ENCODE peak calls at places on chromosomes 12 and 14, in five cellular contexts. C is GM13977, A is Right ventricle myocardium inferior, H is HTR-8/SVneo, R is cardiac fibroblast. F is an unnamed sample.

GRCh38 chr14:58299665-58300202 is 1.4 kb downstream of the ARID4A start:
- DNase-seq in C (peak), A (no peak), H (peak), R (peak), F (no peak)

GRCh38 chr14:102914474-102915291 is 7.8 kb upstream of the AMN start:
- DNase-seq in C (peak), A (no peak), H (no peak), R (no peak), F (no peak)

GRCh38 chr12:107236824-107237467 is 143.6 kb upstream of the CRY1 start:
- DNase-seq in C (no peak), A (no peak), H (peak), R (no peak), F (no peak)

GRCh38 chr14:54447231-54447692 is 6.1 kb upstream of the CNIH1 start:
- DNase-seq in C (no peak), A (no peak), H (no peak), R (peak), F (no peak)

GRCh38 chr14:20110438-20110837 is at the start of gene OR4K17:
- DNase-seq in C (no peak), A (no peak), H (no peak), R (no peak), F (no peak)

GRCh38 chr12:113190761-113191160 is 5.2 kb downstream of the RITA1 start:
- DNase-seq in C (no peak), A (no peak), H (peak), R (peak), F (peak)

GRCh38 chr14:77181603-77182437 is at the start of gene TMEM63C:
- DNase-seq in C (peak), A (no peak), H (peak), R (peak), F (peak)

GRCh38 chr12:132205271-132206092 is 61.2 kb downstream of the NOC4L start:
- DNase-seq in C (peak), A (no peak), H (no peak), R (peak), F (no peak)

GRCh38 chr12:64385468-64385867 is 5.1 kb downstream of the C12orf56 start:
- DNase-seq in C (no peak), A (no peak), H (peak), R (no peak), F (peak)